ENCODE peak calls at places on chromosomes 11 and 22, in five cellular contexts. E, M, S, R and I are unnamed samples.

GRCh38 chr11:92843455-92843854 is 126.0 kb upstream of the MTNR1B start:
- DNase-seq in R (no peak), E (no peak), M (no peak), S (no peak), I (no peak)

GRCh38 chr11:122204206-122204605 is 88.2 kb upstream of the BLID start:
- DNase-seq in E (no peak), M (no peak), R (no peak), S (no peak), I (no peak)

GRCh38 chr11:33064033-33064825 is 24.9 kb downstream of the TCP11L1 start:
- DNase-seq in M (no peak), R (no peak), S (no peak), E (no peak), I (no peak)

GRCh38 chr11:43282607-43283440 is 29.0 kb upstream of the API5 start:
- DNase-seq in R (peak; percentile 67), S (no peak), E (peak; percentile 40), M (peak; percentile 16), I (peak; percentile 9)

GRCh38 chr11:110463153-110463552 is 33.4 kb downstream of the FDX1 start:
- DNase-seq in M (peak; percentile 66), E (peak; percentile 41), R (no peak), S (peak; percentile 17), I (no peak)

GRCh38 chr11:62391642-62392425 is 27.0 kb upstream of the SCGB1A1 start:
- DNase-seq in R (no peak), S (no peak), M (no peak), E (no peak), I (no peak)

GRCh38 chr11:128455766-128456165 is 131.6 kb downstream of the ETS1 start:
- DNase-seq in E (no peak), R (no peak), S (no peak), M (no peak), I (no peak)

GRCh38 chr11:83011333-83012167 is 60.1 kb downstream of the RAB30 start:
- DNase-seq in S (no peak), M (no peak), E (no peak), R (no peak), I (no peak)

GRCh38 chr11:68690671-68691401 is 6.5 kb downstream of the GAL start:
- DNase-seq in S (no peak), R (no peak), E (no peak), M (no peak), I (no peak)

GRCh38 chr22:23912293-23912903 is 18.2 kb downstream of the MIF start:
- DNase-seq in E (no peak), R (no peak), S (no peak), M (no peak), I (no peak)

GRCh38 chr11:24716403-24716802 is 219.6 kb downstream of the LUZP2 start:
- DNase-seq in R (no peak), E (no peak), S (no peak), M (no peak), I (no peak)

GRCh38 chr11:43419460-43419859 is 60.7 kb downstream of the TTC17 start:
- DNase-seq in M (peak; percentile 53), R (peak; percentile 15), S (no peak), E (peak; percentile 44), I (peak; percentile 25)

GRCh38 chr11:27926981-27927481 is 180.9 kb downstream of the KIF18A start:
- DNase-seq in S (no peak), E (peak; percentile 29), R (no peak), M (peak; percentile 88), I (no peak)

GRCh38 chr11:115198301-115198700 is 305.9 kb downstream of the CADM1 start:
- DNase-seq in S (no peak), M (peak; percentile 58), R (no peak), E (no peak), I (no peak)

GRCh38 chr11:112637046-112637445 is 324.2 kb upstream of the NCAM1 start:
- DNase-seq in E (no peak), R (no peak), S (no peak), M (no peak), I (no peak)

GRCh38 chr11:102994101-102994500 is 38.6 kb upstream of the MMP13 start:
- DNase-seq in S (no peak), E (no peak), R (no peak), M (peak; percentile 18), I (no peak)

GRCh38 chr22:23763579-23764331 is 965 bp downstream of the C22orf15 start:
- DNase-seq in R (peak; percentile 29), E (no peak), M (no peak), S (no peak), I (no peak)

GRCh38 chr11:44770401-44770800 is 43.6 kb downstream of the TSPAN18 start:
- DNase-seq in E (no peak), R (no peak), S (no peak), M (no peak), I (no peak)

GRCh38 chr11:86473991-86474833 is 99.5 kb downstream of the CCDC81 start:
- DNase-seq in R (no peak), S (no peak), E (peak; percentile 43), M (peak; percentile 86), I (no peak)
- TF ChIP-seq RFX5 in R (no peak), S (no peak), E (no peak), M (no peak), I (no peak)

DNA sequence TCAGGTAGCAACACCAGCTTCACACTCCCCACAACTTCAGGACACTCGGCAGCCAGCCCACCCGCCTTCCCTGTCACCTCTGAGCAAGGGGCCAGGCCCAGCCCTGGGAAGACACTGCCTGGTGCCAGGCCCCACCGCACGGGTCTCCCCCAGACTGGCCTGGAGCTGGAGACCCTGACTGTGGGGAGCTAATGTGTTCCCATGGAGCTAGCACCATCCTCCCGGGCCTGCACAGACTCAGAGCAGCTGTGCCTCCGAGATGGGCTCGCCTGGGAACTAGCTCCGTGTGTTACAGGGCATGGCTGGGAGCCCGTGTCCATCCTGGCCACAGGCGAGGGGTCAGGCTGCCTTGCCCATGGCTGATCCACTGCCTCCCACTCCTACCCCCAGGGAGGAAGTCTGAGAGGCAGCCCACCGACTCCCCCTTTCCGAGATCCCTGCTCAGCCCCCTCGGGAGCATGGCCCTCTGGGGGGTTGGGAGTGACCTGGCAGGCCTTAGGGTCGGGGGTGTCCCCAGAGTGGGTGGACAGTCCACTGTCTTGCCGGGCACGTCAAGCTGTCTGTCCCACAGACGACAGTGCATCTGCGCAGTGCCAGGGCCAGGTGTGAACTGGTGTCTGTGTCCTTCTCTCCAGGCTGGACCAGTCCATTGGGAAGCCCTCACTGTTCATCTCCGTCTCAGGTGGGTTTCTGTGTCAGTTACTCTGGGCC is 76.7 kb upstream of the KCNQ1OT1 start:
- DNase-seq in E (no peak), S (no peak), M (no peak), R (no peak), I (no peak)
- TF ChIP-seq RFX5 in E (no peak), S (no peak), M (no peak), R (no peak), I (no peak)

GRCh38 chr11:88695701-88696414 is 358.3 kb upstream of the CTSC start:
- DNase-seq in E (no peak), M (no peak), S (no peak), R (no peak), I (no peak)
- TF ChIP-seq RFX5 in E (no peak), M (no peak), S (no peak), R (no peak), I (no peak)

GRCh38 chr11:46547579-46547978 is 46.2 kb downstream of the AMBRA1 start:
- DNase-seq in E (no peak), S (no peak), M (no peak), R (no peak), I (no peak)
- TF ChIP-seq RFX5 in E (no peak), S (no peak), M (no peak), R (no peak), I (no peak)

GRCh38 chr11:6579681-6580080 is 23.7 kb downstream of the RRP8 start:
- DNase-seq in E (no peak), M (no peak), S (no peak), R (no peak), I (no peak)

GRCh38 chr11:6572215-6572614 is 31.2 kb downstream of the RRP8 start:
- DNase-seq in S (no peak), E (no peak), R (no peak), M (peak; percentile 84), I (no peak)

GRCh38 chr11:6578134-6578533 is 25.3 kb downstream of the RRP8 start:
- DNase-seq in M (no peak), E (no peak), R (no peak), S (no peak), I (no peak)

GRCh38 chr11:6574816-6575715 is 28.4 kb downstream of the RRP8 start:
- DNase-seq in S (no peak), E (no peak), R (no peak), M (no peak), I (no peak)

DNA sequence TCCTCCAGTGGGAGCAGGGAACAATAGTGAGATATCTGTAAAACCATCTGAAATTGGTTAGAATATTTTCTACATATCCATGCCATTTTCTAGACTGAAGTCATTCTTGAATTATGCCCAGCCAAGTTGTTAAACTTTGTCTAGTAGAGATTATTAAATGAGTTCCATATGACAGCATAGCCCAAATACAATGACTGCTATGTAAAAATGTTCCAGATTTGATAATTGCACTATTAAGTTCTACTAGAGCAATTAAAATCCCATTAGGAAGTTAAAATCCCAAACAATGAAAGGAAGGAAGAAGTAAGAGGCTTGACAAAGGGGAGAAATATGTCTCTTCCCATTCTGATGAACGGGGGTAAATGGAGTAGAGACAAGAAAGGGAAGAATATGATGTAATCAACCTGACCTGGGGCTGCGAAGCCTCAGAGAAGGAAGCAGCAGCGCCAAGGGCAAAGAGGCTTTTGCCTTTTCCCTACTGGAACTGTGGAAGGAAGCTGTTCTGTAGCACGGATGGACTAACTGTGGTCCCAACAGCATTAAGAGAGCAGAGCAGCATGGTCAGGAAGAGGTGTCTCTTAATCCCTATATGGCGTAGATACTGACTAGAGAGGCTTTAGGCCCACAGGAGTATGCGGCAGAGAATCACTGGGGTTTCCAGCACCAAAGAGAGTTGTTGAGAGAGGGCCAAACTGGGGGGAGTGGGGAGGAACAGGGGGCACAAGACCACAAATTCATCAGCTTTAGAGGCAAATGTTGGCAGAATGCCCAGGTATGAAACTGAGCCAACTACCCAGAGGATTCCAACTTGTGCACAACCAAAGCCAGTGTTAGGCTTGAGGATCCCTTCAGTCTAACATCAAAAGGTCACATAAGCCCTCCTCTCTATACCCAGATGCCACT is 26.7 kb downstream of the RRP8 start:
- DNase-seq in R (no peak), S (no peak), E (no peak), M (peak; percentile 68), I (no peak)
- TF ChIP-seq RFX5 in R (no peak), S (no peak), E (no peak), M (no peak), I (no peak)